ENCODE peak calls at places on chromosome X, in four cellular contexts. A is GM12865, X is AG09319, K is GM13977. P is an unnamed sample.

GRCh38 chrX:42944381-42944998 is 166.5 kb upstream of the PPP1R2C start:
- DNase-seq in A (peak; percentile 46), K (no peak), X (no peak), P (no peak)

GRCh38 chrX:46642145-46642544 is 68.6 kb downstream of the CHST7 start:
- DNase-seq in A (peak; percentile 47), K (no peak), X (no peak), P (peak; percentile 18)

GRCh38 chrX:133402042-133402453 is 13.2 kb downstream of the GPC4 start:
- DNase-seq in A (no peak), K (no peak), X (no peak), P (no peak)

GRCh38 chrX:38103857-38104812 is 97.8 kb downstream of the SYTL5 start:
- DNase-seq in X (no peak), A (peak; percentile 80), K (no peak), P (no peak)

GRCh38 chrX:53223068-53223693 is 1.8 kb downstream of the KDM5C start:
- DNase-seq in K (no peak), A (no peak), X (no peak), P (no peak)

GRCh38 chrX:40011483-40012038 is 86.2 kb downstream of the BCOR start:
- DNase-seq in X (no peak), A (no peak), K (peak; percentile 25), P (no peak)

GRCh38 chrX:45952030-45952429 is 593.2 kb downstream of the ZNF674 start:
- DNase-seq in X (no peak), A (no peak), K (no peak), P (no peak)

GRCh38 chrX:43375146-43375545 is 281.0 kb upstream of the MAOA start:
- DNase-seq in K (no peak), X (no peak), A (no peak), P (no peak)

GRCh38 chrX:77937291-77937690 is 26.8 kb downstream of the ATP7A start:
- DNase-seq in X (peak; percentile 7), A (no peak), K (no peak), P (no peak)

GRCh38 chrX:46376246-46376885 is 168.9 kb downstream of the ZNF674 start:
- DNase-seq in X (peak; percentile 35), A (peak; percentile 26), K (peak; percentile 26), P (no peak)

GRCh38 chrX:129529685-129530281 is 6.5 kb upstream of the SMARCA1 start:
- DNase-seq in A (no peak), K (no peak), X (no peak), P (peak; percentile 49)

GRCh38 chrX:17065100-17065499 is 118.6 kb downstream of the REPS2 start:
- DNase-seq in X (no peak), A (no peak), K (no peak), P (no peak)

GRCh38 chrX:12758291-12758690 is 32.9 kb upstream of the PRPS2 start:
- DNase-seq in X (no peak), K (no peak), A (no peak), P (no peak)

GRCh38 chrX:149830192-149830873 is 48.6 kb downstream of the MAGEA9 start:
- DNase-seq in A (peak; percentile 20), K (no peak), X (no peak), P (no peak)

GRCh38 chrX:75522565-75523411 is at the start of gene ZDHHC15:
- DNase-seq in K (peak; percentile 6), A (no peak), X (no peak), P (no peak)

GRCh38 chrX:110181459-110182137 is 136.3 kb downstream of the AMMECR1 start:
- DNase-seq in X (no peak), K (no peak), A (peak; percentile 32), P (no peak)

GRCh38 chrX:26373829-26374228 is 157.9 kb downstream of the MAGEB5 start:
- DNase-seq in X (no peak), K (no peak), A (no peak), P (no peak)

GRCh38 chrX:9566150-9566621 is 101.3 kb downstream of the TBL1X start:
- DNase-seq in A (peak; percentile 10), X (peak; percentile 49), K (no peak), P (peak; percentile 11)

GRCh38 chrX:138925330-138925729 is 213.8 kb upstream of the FGF13 start:
- DNase-seq in K (no peak), A (no peak), X (peak; percentile 77), P (no peak)

GRCh38 chrX:136711147-136711546 is 63.2 kb downstream of the CD40LG start:
- DNase-seq in A (peak; percentile 53), X (peak; percentile 4), K (no peak), P (no peak)

GRCh38 chrX:10617964-10618342 is 2.4 kb downstream of the MID1 start:
- DNase-seq in K (no peak), A (no peak), X (no peak), P (peak; percentile 14)

GRCh38 chrX:2177541-2177940 is 323.2 kb downstream of the DHRSX start:
- DNase-seq in A (no peak), X (no peak), K (no peak), P (no peak)

GRCh38 chrX:39377171-39377570 is 575.9 kb downstream of the MID1IP1 start:
- DNase-seq in X (no peak), A (no peak), K (no peak), P (no peak)